ENCODE peak calls at places on chromosomes 2 and 18, in ten cellular contexts. X is OCI-M1; E is NCI-H2029 treated with DMSO at 0.1 percent for 48 hours; L is smooth muscle cell of the brain vasculature; I is CD8-positive, alpha-beta T cell; R is A172; N is HTR-8/SVneo; K is chondrocyte; Y is BJ; P is endothelial cell. S is an unnamed sample.

GRCh38 chr2:167749016-167749415 is 498.4 kb downstream of the STK39 start:
- DNase-seq in X (peak), E (no peak), L (no peak), I (no peak), R (peak), N (no peak), K (no peak), Y (no peak), P (no peak), S (no peak)

GRCh38 chr2:207833265-207833751 is 63.6 kb upstream of the FZD5 start:
- DNase-seq in X (peak), E (no peak), L (no peak), I (no peak), R (peak), N (no peak), K (no peak), Y (no peak), P (no peak), S (no peak)

GRCh38 chr2:70328921-70329561 is 27.2 kb upstream of the FAM136A start:
- DNase-seq in X (no peak), E (peak), L (no peak), I (no peak), R (peak), N (no peak), K (no peak), Y (no peak), P (no peak), S (no peak)

GRCh38 chr18:24631238-24632025 is 171.0 kb downstream of the HRH4 start:
- DNase-seq in X (no peak), E (no peak), L (no peak), I (no peak), R (no peak), N (no peak), K (no peak), Y (no peak), P (no peak), S (no peak)

GRCh38 chr2:74334931-74335333 is 8.3 kb downstream of the SLC4A5 start:
- DNase-seq in X (peak), E (peak), L (peak), I (peak), R (peak), N (peak), K (no peak), Y (peak), P (peak), S (peak)

GRCh38 chr2:16324971-16325612 is 340.5 kb downstream of the CYRIA start:
- DNase-seq in X (no peak), E (no peak), L (no peak), I (no peak), R (no peak), N (no peak), K (no peak), Y (no peak), P (no peak), S (no peak)

GRCh38 chr2:126990605-126991532 is 92.2 kb downstream of the TEX51 start:
- DNase-seq in X (no peak), E (no peak), L (no peak), I (no peak), R (no peak), N (no peak), K (no peak), Y (no peak), P (no peak), S (no peak)

GRCh38 chr2:112692496-112692911 is 28.3 kb upstream of the NT5DC4 start:
- DNase-seq in X (peak), E (no peak), L (peak), I (peak), R (peak), N (peak), K (no peak), Y (peak), P (no peak), S (no peak)

GRCh38 chr2:182553483-182553882 is 126.6 kb upstream of the PDE1A start:
- DNase-seq in X (peak), E (no peak), L (no peak), I (no peak), R (no peak), N (no peak), K (no peak), Y (no peak), P (no peak), S (no peak)

GRCh38 chr2:238165288-238165921 is 6.6 kb downstream of the ERFE start:
- DNase-seq in X (no peak), E (no peak), L (no peak), I (no peak), R (no peak), N (no peak), K (peak), Y (no peak), P (no peak), S (no peak)

GRCh38 chr2:176261136-176261535 is 8.1 kb upstream of the MTX2 start:
- DNase-seq in X (peak), E (no peak), L (no peak), I (no peak), R (no peak), N (no peak), K (no peak), Y (no peak), P (no peak), S (no peak)

GRCh38 chr18:5596585-5596984 is 52.8 kb upstream of the EPB41L3 start:
- DNase-seq in X (no peak), E (no peak), L (no peak), I (no peak), R (no peak), N (no peak), K (no peak), Y (no peak), P (no peak), S (no peak)

S was measured in SK-N-DZ.